ENCODE peak calls at places on chromosomes 1 and 21, in ten cellular contexts. One of them, this sample, is unnamed.

GRCh38 chr1:59638172-59638800 is 176.5 kb upstream of the HOOK1 start:
- DNase-seq in testis: peak
- DNase-seq in fibroblast of lung: peak
- DNase-seq in psoas muscle: no peak
- DNase-seq in HFF-Myc: peak
- DNase-seq in lower lobe of right lung: no peak
- DNase-seq in spleen: no peak
- DNase-seq in cardiac muscle cell: peak
- DNase-seq in IMR-90: peak
- DNase-seq in sigmoid colon: no peak
- DNase-seq in this sample: peak

GRCh38 chr1:15252547-15252835 is 5.5 kb downstream of the FHAD1 start:
- DNase-seq in testis: no peak
- DNase-seq in fibroblast of lung: no peak
- DNase-seq in psoas muscle: no peak
- DNase-seq in HFF-Myc: no peak
- DNase-seq in lower lobe of right lung: no peak
- DNase-seq in spleen: no peak
- DNase-seq in cardiac muscle cell: no peak
- DNase-seq in IMR-90: no peak
- DNase-seq in sigmoid colon: no peak
- DNase-seq in this sample: no peak

GRCh38 chr21:18666725-18667124 is 263.1 kb upstream of the TMPRSS15 start:
- DNase-seq in testis: no peak
- DNase-seq in fibroblast of lung: no peak
- DNase-seq in psoas muscle: no peak
- DNase-seq in HFF-Myc: no peak
- DNase-seq in lower lobe of right lung: no peak
- DNase-seq in spleen: no peak
- DNase-seq in cardiac muscle cell: no peak
- DNase-seq in IMR-90: no peak
- DNase-seq in sigmoid colon: no peak
- DNase-seq in this sample: no peak

GRCh38 chr1:167707942-167708341 is 13.8 kb upstream of the MPZL1 start:
- DNase-seq in testis: no peak
- DNase-seq in fibroblast of lung: no peak
- DNase-seq in psoas muscle: no peak
- DNase-seq in HFF-Myc: no peak
- DNase-seq in lower lobe of right lung: no peak
- DNase-seq in spleen: no peak
- DNase-seq in cardiac muscle cell: no peak
- DNase-seq in IMR-90: no peak
- DNase-seq in sigmoid colon: no peak
- DNase-seq in this sample: no peak

GRCh38 chr1:234538062-234538731 is 59.2 kb upstream of the TARBP1 start:
- DNase-seq in testis: no peak
- DNase-seq in fibroblast of lung: no peak
- DNase-seq in psoas muscle: no peak
- DNase-seq in HFF-Myc: no peak
- DNase-seq in lower lobe of right lung: no peak
- DNase-seq in spleen: peak
- DNase-seq in cardiac muscle cell: no peak
- DNase-seq in IMR-90: no peak
- DNase-seq in sigmoid colon: peak
- DNase-seq in this sample: no peak

GRCh38 chr1:48109390-48110009 is 112.3 kb upstream of the TRABD2B start:
- DNase-seq in testis: peak
- DNase-seq in fibroblast of lung: peak
- DNase-seq in psoas muscle: no peak
- DNase-seq in HFF-Myc: peak
- DNase-seq in lower lobe of right lung: no peak
- DNase-seq in spleen: no peak
- DNase-seq in cardiac muscle cell: peak
- DNase-seq in IMR-90: peak
- DNase-seq in sigmoid colon: no peak
- DNase-seq in this sample: peak

GRCh38 chr21:35478096-35479080 is 429.3 kb upstream of the RUNX1 start:
- DNase-seq in testis: no peak
- DNase-seq in fibroblast of lung: peak
- DNase-seq in psoas muscle: no peak
- DNase-seq in HFF-Myc: no peak
- DNase-seq in lower lobe of right lung: no peak
- DNase-seq in spleen: no peak
- DNase-seq in cardiac muscle cell: peak
- DNase-seq in IMR-90: peak
- DNase-seq in sigmoid colon: no peak
- DNase-seq in this sample: no peak

GRCh38 chr1:201456499-201457309 is 12.3 kb downstream of the PHLDA3 start:
- DNase-seq in testis: peak
- DNase-seq in fibroblast of lung: peak
- DNase-seq in psoas muscle: peak
- DNase-seq in HFF-Myc: no peak
- DNase-seq in lower lobe of right lung: peak
- DNase-seq in spleen: peak
- DNase-seq in cardiac muscle cell: peak
- DNase-seq in IMR-90: peak
- DNase-seq in sigmoid colon: peak
- DNase-seq in this sample: peak

GRCh38 chr1:23854568-23854967 is 13.5 kb downstream of the FUCA1 start:
- DNase-seq in testis: no peak
- DNase-seq in fibroblast of lung: no peak
- DNase-seq in psoas muscle: no peak
- DNase-seq in HFF-Myc: no peak
- DNase-seq in lower lobe of right lung: no peak
- DNase-seq in spleen: no peak
- DNase-seq in cardiac muscle cell: peak
- DNase-seq in IMR-90: no peak
- DNase-seq in sigmoid colon: no peak
- DNase-seq in this sample: no peak

GRCh38 chr1:164622057-164622840 is 63.3 kb downstream of the PBX1 start:
- DNase-seq in testis: no peak
- DNase-seq in fibroblast of lung: no peak
- DNase-seq in psoas muscle: no peak
- DNase-seq in HFF-Myc: no peak
- DNase-seq in lower lobe of right lung: no peak
- DNase-seq in spleen: no peak
- DNase-seq in cardiac muscle cell: peak
- DNase-seq in IMR-90: no peak
- DNase-seq in sigmoid colon: no peak
- DNase-seq in this sample: no peak

GRCh38 chr1:50268049-50268448 is 155.2 kb downstream of the DMRTA2 start:
- DNase-seq in testis: peak
- DNase-seq in fibroblast of lung: no peak
- DNase-seq in psoas muscle: no peak
- DNase-seq in HFF-Myc: no peak
- DNase-seq in lower lobe of right lung: no peak
- DNase-seq in spleen: no peak
- DNase-seq in cardiac muscle cell: no peak
- DNase-seq in IMR-90: no peak
- DNase-seq in sigmoid colon: no peak
- DNase-seq in this sample: no peak

GRCh38 chr1:241022366-241022765 is 334.6 kb downstream of the RGS7 start:
- DNase-seq in testis: no peak
- DNase-seq in fibroblast of lung: no peak
- DNase-seq in psoas muscle: no peak
- DNase-seq in HFF-Myc: no peak
- DNase-seq in lower lobe of right lung: no peak
- DNase-seq in spleen: no peak
- DNase-seq in cardiac muscle cell: no peak
- DNase-seq in IMR-90: peak
- DNase-seq in sigmoid colon: no peak
- DNase-seq in this sample: no peak

DNA sequence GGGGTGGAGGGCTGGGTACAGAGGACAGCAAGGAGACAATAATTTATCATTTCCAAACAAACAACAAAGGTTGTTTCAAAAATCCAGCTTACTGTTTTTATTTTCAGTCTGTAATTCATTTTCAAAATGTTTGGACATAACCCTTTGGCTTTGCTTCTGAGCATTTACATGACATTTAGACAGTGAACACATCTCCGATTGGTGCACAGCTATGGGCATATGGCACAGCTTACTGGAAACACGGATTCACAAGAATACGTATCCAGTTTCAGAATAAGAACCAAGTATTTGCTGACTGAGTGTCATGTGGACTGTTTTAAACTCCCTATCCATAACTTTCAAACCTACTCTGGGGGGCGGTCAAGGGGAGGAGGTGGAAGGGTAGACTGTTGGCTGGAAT is 335.7 kb downstream of the RGS7 start:
- DNase-seq in testis: no peak
- DNase-seq in fibroblast of lung: no peak
- DNase-seq in psoas muscle: no peak
- DNase-seq in HFF-Myc: no peak
- DNase-seq in lower lobe of right lung: no peak
- DNase-seq in spleen: no peak
- DNase-seq in cardiac muscle cell: no peak
- DNase-seq in IMR-90: no peak
- DNase-seq in sigmoid colon: no peak
- DNase-seq in this sample: no peak
- H3K4me3 ChIP-seq in testis: no peak
- H3K4me3 ChIP-seq in fibroblast of lung: no peak
- H3K4me3 ChIP-seq in psoas muscle: no peak
- H3K4me3 ChIP-seq in HFF-Myc: no peak
- H3K4me3 ChIP-seq in lower lobe of right lung: no peak
- H3K4me3 ChIP-seq in spleen: no peak
- H3K4me3 ChIP-seq in cardiac muscle cell: no peak
- H3K4me3 ChIP-seq in IMR-90: no peak
- H3K4me3 ChIP-seq in sigmoid colon: no peak
- H3K4me3 ChIP-seq in this sample: no peak

GRCh38 chr1:155193275-155193990 is 14.3 kb downstream of the THBS3 start:
- DNase-seq in testis: peak
- DNase-seq in fibroblast of lung: peak
- DNase-seq in psoas muscle: peak
- DNase-seq in HFF-Myc: peak
- DNase-seq in lower lobe of right lung: peak
- DNase-seq in spleen: peak
- DNase-seq in cardiac muscle cell: peak
- DNase-seq in IMR-90: peak
- DNase-seq in sigmoid colon: peak
- DNase-seq in this sample: peak

GRCh38 chr1:155195201-155196102 is 12.2 kb downstream of the THBS3 start:
- DNase-seq in testis: no peak
- DNase-seq in fibroblast of lung: no peak
- DNase-seq in psoas muscle: no peak
- DNase-seq in HFF-Myc: no peak
- DNase-seq in lower lobe of right lung: peak
- DNase-seq in spleen: no peak
- DNase-seq in cardiac muscle cell: peak
- DNase-seq in IMR-90: peak
- DNase-seq in sigmoid colon: no peak
- DNase-seq in this sample: no peak

GRCh38 chr1:155196103-155196892 is 11.4 kb downstream of the THBS3 start:
- DNase-seq in testis: no peak
- DNase-seq in fibroblast of lung: peak
- DNase-seq in psoas muscle: no peak
- DNase-seq in HFF-Myc: no peak
- DNase-seq in lower lobe of right lung: peak
- DNase-seq in spleen: no peak
- DNase-seq in cardiac muscle cell: no peak
- DNase-seq in IMR-90: no peak
- DNase-seq in sigmoid colon: no peak
- DNase-seq in this sample: no peak

GRCh38 chr1:155191904-155192303 is 15.8 kb downstream of the THBS3 start:
- DNase-seq in testis: no peak
- DNase-seq in fibroblast of lung: no peak
- DNase-seq in psoas muscle: no peak
- DNase-seq in HFF-Myc: no peak
- DNase-seq in lower lobe of right lung: peak
- DNase-seq in spleen: no peak
- DNase-seq in cardiac muscle cell: no peak
- DNase-seq in IMR-90: no peak
- DNase-seq in sigmoid colon: no peak
- DNase-seq in this sample: no peak

DNA sequence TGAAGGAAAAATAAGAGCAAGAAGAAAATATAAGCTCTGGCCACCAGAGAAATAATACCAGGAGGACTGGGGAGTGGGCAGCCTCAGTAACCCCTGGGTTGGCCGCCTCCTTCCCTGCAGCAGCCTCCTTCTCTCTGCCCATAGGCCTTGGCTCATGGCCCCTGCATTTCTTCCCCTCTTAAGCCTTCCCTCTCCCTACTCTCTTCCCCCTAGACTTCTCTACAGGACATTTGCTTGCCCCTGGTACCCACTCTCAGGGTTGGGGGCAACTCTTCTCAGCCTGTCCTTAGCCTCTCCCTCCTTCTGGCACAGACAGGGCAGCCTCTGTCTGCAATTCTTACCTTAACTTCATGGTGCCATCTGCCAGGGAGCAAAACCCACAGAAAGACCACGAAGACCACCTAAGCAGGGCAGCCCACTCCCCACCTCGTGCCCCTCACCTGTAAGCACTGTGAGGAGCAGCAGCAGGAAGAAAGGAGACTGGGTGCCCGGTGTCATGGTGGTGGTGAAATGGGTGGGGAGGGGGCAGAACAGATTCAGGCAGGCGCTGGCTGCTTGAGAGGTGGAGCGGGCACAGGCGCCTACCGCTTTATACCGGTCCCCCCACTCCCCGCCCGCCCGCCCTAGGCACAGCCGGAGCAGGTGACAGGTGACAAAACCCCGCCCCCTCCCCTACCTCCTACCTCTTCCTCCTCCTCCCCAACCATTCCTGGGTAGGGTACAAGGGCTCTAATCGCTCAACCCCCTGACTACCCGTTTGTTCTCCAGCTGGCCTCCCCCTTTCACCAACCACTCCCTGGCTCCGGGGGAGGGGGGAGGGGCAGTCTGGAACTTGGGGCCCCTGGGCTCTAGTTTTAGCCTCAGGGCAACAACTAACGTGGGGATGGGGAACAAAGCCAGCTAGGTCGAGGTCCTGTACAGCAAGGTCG is 15.1 kb downstream of the THBS3 start:
- DNase-seq in testis: no peak
- DNase-seq in fibroblast of lung: no peak
- DNase-seq in psoas muscle: no peak
- DNase-seq in HFF-Myc: no peak
- DNase-seq in lower lobe of right lung: peak
- DNase-seq in spleen: no peak
- DNase-seq in cardiac muscle cell: no peak
- DNase-seq in IMR-90: no peak
- DNase-seq in sigmoid colon: no peak
- DNase-seq in this sample: no peak
- TF ChIP-seq CTCF in testis: no peak
- TF ChIP-seq CTCF in fibroblast of lung: no peak
- TF ChIP-seq CTCF in psoas muscle: no peak
- TF ChIP-seq CTCF in HFF-Myc: no peak
- TF ChIP-seq CTCF in lower lobe of right lung: no peak
- TF ChIP-seq CTCF in spleen: no peak
- TF ChIP-seq CTCF in cardiac muscle cell: no peak
- TF ChIP-seq CTCF in IMR-90: no peak
- TF ChIP-seq CTCF in sigmoid colon: no peak
- TF ChIP-seq CTCF in this sample: no peak

GRCh38 chr1:12344611-12345299 is 114.9 kb downstream of the VPS13D start:
- DNase-seq in testis: peak
- DNase-seq in fibroblast of lung: no peak
- DNase-seq in psoas muscle: no peak
- DNase-seq in HFF-Myc: no peak
- DNase-seq in lower lobe of right lung: peak
- DNase-seq in spleen: no peak
- DNase-seq in cardiac muscle cell: peak
- DNase-seq in IMR-90: no peak
- DNase-seq in sigmoid colon: peak
- DNase-seq in this sample: no peak
- H3K4me3 ChIP-seq in testis: no peak
- H3K4me3 ChIP-seq in fibroblast of lung: no peak
- H3K4me3 ChIP-seq in psoas muscle: peak
- H3K4me3 ChIP-seq in HFF-Myc: no peak
- H3K4me3 ChIP-seq in lower lobe of right lung: no peak
- H3K4me3 ChIP-seq in spleen: no peak
- H3K4me3 ChIP-seq in cardiac muscle cell: no peak
- H3K4me3 ChIP-seq in IMR-90: no peak
- H3K4me3 ChIP-seq in sigmoid colon: no peak
- H3K4me3 ChIP-seq in this sample: no peak

GRCh38 chr1:152869808-152870419 is 8.2 kb upstream of the SMCP start:
- DNase-seq in testis: peak
- DNase-seq in fibroblast of lung: peak
- DNase-seq in psoas muscle: peak
- DNase-seq in HFF-Myc: peak
- DNase-seq in lower lobe of right lung: peak
- DNase-seq in spleen: no peak
- DNase-seq in cardiac muscle cell: peak
- DNase-seq in IMR-90: peak
- DNase-seq in sigmoid colon: peak
- DNase-seq in this sample: peak
- TF ChIP-seq CTCF in testis: peak
- TF ChIP-seq CTCF in fibroblast of lung: peak
- TF ChIP-seq CTCF in psoas muscle: peak
- TF ChIP-seq CTCF in HFF-Myc: peak
- TF ChIP-seq CTCF in lower lobe of right lung: peak
- TF ChIP-seq CTCF in spleen: peak
- TF ChIP-seq CTCF in cardiac muscle cell: peak
- TF ChIP-seq CTCF in IMR-90: peak
- TF ChIP-seq CTCF in sigmoid colon: no peak
- TF ChIP-seq CTCF in this sample: peak